ENCODE peak calls at places on chromosomes 7 and 10, in six cellular contexts. S is H1, L is HCT116, P is K562, K is HepG2, J is WTC11. X is an unnamed sample.

GRCh38 chr7:2036786-2037185 is 196.0 kb downstream of the MAD1L1 start:
- DNase-seq in S (no peak), L (no peak), P (no peak), K (no peak), J (peak), X (no peak)

GRCh38 chr7:108603922-108604684 is 34.4 kb downstream of the DNAJB9 start:
- DNase-seq in S (no peak), L (no peak), P (no peak), K (no peak), J (no peak), X (no peak)

GRCh38 chr7:64099656-64100531 is 54.7 kb downstream of the ZNF727 start:
- DNase-seq in S (no peak), L (no peak), P (no peak), K (no peak), J (no peak), X (no peak)

GRCh38 chr10:90890347-90890746 is 18.6 kb downstream of the RPP30 start:
- DNase-seq in S (no peak), L (no peak), P (no peak), K (no peak), J (no peak), X (no peak)

GRCh38 chr10:24901686-24902399 is 50.6 kb downstream of the PRTFDC1 start:
- DNase-seq in S (no peak), L (peak), P (peak), K (peak), J (no peak), X (peak)

GRCh38 chr10:72709041-72709440 is 17.1 kb downstream of the MCU start:
- DNase-seq in S (no peak), L (no peak), P (no peak), K (no peak), J (no peak), X (no peak)

GRCh38 chr10:98261436-98262277 is 6.3 kb downstream of the LOXL4 start:
- DNase-seq in S (no peak), L (no peak), P (no peak), K (no peak), J (no peak), X (no peak)

GRCh38 chr7:70133291-70133690 is 535.0 kb downstream of the AUTS2 start:
- DNase-seq in S (no peak), L (no peak), P (no peak), K (no peak), J (no peak), X (no peak)

GRCh38 chr10:4083509-4084003 is 298.5 kb upstream of the KLF6 start:
- DNase-seq in S (no peak), L (no peak), P (no peak), K (no peak), J (no peak), X (no peak)

GRCh38 chr7:75056476-75056875 is 17.1 kb downstream of the RCC1L start:
- DNase-seq in S (no peak), L (no peak), P (no peak), K (no peak), J (no peak), X (no peak)

GRCh38 chr10:47261121-47261520 is 38.9 kb upstream of the GDF10 start:
- DNase-seq in S (no peak), L (no peak), P (no peak), K (no peak), J (no peak), X (peak)

GRCh38 chr10:36336315-36336714 is 694.2 kb upstream of the FZD8 start:
- DNase-seq in S (no peak), L (no peak), P (no peak), K (no peak), J (no peak), X (no peak)

GRCh38 chr10:91124016-91124415 is 96.4 kb upstream of the PCGF5 start:
- DNase-seq in S (no peak), L (no peak), P (no peak), K (peak), J (no peak), X (no peak)

GRCh38 chr7:69067397-69067796 is 530.9 kb upstream of the AUTS2 start:
- DNase-seq in S (peak), L (no peak), P (peak), K (no peak), J (peak), X (no peak)

GRCh38 chr7:70698219-70698832 is 433.6 kb upstream of the GALNT17 start:
- DNase-seq in S (no peak), L (no peak), P (peak), K (peak), J (no peak), X (no peak)

GRCh38 chr7:44382459-44383300 is 57.3 kb upstream of the CAMK2B start:
- DNase-seq in S (no peak), L (no peak), P (no peak), K (no peak), J (no peak), X (no peak)

GRCh38 chr10:24920907-24921881 is 31.2 kb downstream of the PRTFDC1 start:
- DNase-seq in S (no peak), L (no peak), P (peak), K (no peak), J (no peak), X (peak)

GRCh38 chr7:45136106-45137060 is 21.2 kb upstream of the RAMP3 start:
- DNase-seq in S (no peak), L (peak), P (peak), K (peak), J (peak), X (peak)

GRCh38 chr10:112792487-112793196 is 157.4 kb upstream of the TCF7L2 start:
- DNase-seq in S (no peak), L (no peak), P (no peak), K (no peak), J (no peak), X (no peak)

GRCh38 chr7:136086712-136087111 is 109.6 kb upstream of the MTPN start:
- DNase-seq in S (peak), L (peak), P (peak), K (peak), J (peak), X (peak)

GRCh38 chr10:24617771-24618396 is 105.8 kb downstream of the ARHGAP21 start:
- DNase-seq in S (peak), L (peak), P (peak), K (peak), J (peak), X (no peak)

DNA sequence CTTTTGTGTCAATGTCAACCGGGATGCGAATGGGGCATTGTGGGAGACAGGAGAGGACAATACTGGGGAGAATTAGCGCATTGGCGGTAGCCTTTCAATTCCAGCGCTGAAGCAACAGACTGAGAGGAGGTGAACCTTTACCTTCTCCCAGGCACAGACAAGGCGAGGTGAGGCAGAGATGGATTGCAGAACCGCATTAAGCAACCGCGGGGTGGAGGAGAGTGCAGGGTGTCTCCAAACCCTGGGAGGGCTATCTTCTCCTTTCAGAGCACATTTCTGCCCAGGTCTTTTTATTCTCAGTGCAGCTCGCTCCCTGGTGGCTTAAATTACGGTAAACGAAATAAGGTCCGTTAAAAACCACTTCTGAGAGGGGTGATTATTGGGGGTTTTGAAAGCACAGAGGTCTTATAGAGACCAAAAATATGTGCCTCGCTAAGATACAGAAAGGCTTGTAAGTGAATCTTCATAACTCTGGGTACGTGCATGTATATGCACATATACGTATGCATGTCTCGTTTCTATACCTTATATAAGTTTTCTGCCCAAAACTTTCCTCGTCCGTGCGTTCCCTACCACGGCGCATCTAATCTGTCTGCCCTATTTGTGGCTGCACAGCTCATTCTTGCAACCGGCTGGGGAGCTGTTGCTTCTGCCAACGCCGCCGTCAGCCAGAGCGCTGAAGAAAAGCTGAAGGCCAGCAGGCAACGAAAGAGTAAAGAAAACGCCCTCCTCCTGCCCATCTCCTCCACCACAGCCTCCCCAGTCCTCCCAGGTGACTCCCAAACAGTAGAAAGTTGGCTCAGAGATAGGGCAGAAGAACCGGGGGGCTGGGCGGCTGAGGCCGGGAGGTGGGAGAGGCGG is 915 bp upstream of the ZNF804B start:
- DNase-seq in S (peak), L (no peak), P (no peak), K (no peak), J (peak), X (no peak)
- TF ChIP-seq CTCF in S (no peak), L (no peak), P (no peak), K (no peak), J (no peak), X (no peak)

GRCh38 chr7:86760236-86760635 is 116.5 kb downstream of the GRM3 start:
- DNase-seq in S (peak), L (no peak), P (no peak), K (no peak), J (no peak), X (no peak)
- TF ChIP-seq ATF3 in S (no peak), L (no peak), P (no peak), K (no peak), J (no peak), X (no peak)

GRCh38 chr10:123417414-123417813 is 248.7 kb upstream of the GPR26 start:
- DNase-seq in S (no peak), L (no peak), P (no peak), K (no peak), J (no peak), X (no peak)

GRCh38 chr10:123408660-123409059 is 254.5 kb downstream of the BUB3 start:
- DNase-seq in S (no peak), L (no peak), P (no peak), K (no peak), J (no peak), X (no peak)

GRCh38 chr10:123413353-123413752 is 252.8 kb upstream of the GPR26 start:
- DNase-seq in S (no peak), L (no peak), P (no peak), K (no peak), J (no peak), X (no peak)
- TF ChIP-seq CTCF in S (no peak), L (no peak), P (no peak), K (no peak), J (no peak), X (peak)

GRCh38 chr7:92720604-92721350 is 115.6 kb downstream of the CDK6 start:
- DNase-seq in S (no peak), L (no peak), P (no peak), K (no peak), J (no peak), X (no peak)

GRCh38 chr7:92723205-92723604 is 113.2 kb downstream of the CDK6 start:
- DNase-seq in S (no peak), L (no peak), P (no peak), K (no peak), J (no peak), X (no peak)

GRCh38 chr7:92722541-92722940 is 113.8 kb downstream of the CDK6 start:
- DNase-seq in S (no peak), L (no peak), P (no peak), K (no peak), J (no peak), X (no peak)

GRCh38 chr7:92725161-92725925 is 111.0 kb downstream of the CDK6 start:
- DNase-seq in S (no peak), L (no peak), P (no peak), K (no peak), J (no peak), X (no peak)

DNA sequence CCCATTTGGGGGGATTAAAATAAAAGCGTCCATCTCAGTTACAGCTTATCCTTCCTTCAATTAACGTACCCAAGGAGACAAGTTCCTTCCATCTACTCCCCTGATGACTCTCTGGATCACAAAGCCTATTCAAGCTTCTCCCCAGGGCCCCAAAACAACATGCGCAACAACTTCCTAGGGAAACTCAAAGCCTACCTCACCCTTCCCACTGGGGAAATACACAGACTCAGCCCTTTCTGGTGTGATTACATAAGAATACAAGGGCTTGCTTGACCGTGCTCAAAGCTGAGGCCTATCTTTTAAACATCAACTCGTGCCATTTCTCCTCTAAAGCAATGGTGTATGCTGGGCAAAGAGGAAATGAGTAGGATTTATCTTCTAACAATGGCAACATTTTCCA is 112.4 kb downstream of the CDK6 start:
- DNase-seq in S (peak), L (no peak), P (no peak), K (no peak), J (peak), X (no peak)
- TF ChIP-seq ATF3 in S (no peak), L (no peak), P (no peak), K (no peak), J (no peak), X (no peak)

GRCh38 chr10:17547026-17547425 is 70.1 kb downstream of the HACD1 start:
- DNase-seq in S (no peak), L (no peak), P (no peak), K (no peak), J (no peak), X (no peak)
- TF ChIP-seq CTCF in S (no peak), L (no peak), P (no peak), K (no peak), J (no peak), X (no peak)

X was measured in GM12878.